ENCODE peak calls at places on chromosomes 7 and 10, in seven cellular contexts. One of them, this sample, is unnamed.

GRCh38 chr10:113882240-113882639 is 27.8 kb downstream of the NHLRC2 start:
- DNase-seq in head of caudate nucleus: no peak
- DNase-seq in stimulated activated CD4-positive, alpha-beta T cell treated with anti-CD3 and anti-CD28 coated beads, Interleukin-4, amount 100 ng/mL, for 48 hours: no peak
- DNase-seq in activated effector memory CD4-positive, alpha-beta T cell treated with Interleukin-2 at 50 U/mL for 16 hours: no peak
- DNase-seq in thoracic aorta: no peak
- DNase-seq in astrocyte: no peak
- DNase-seq in activated naive CD4-positive, alpha-beta T cell treated with anti-CD3 and anti-CD28 coated beads, Interleukin-2, amount 50 U/mL, for 16 hours: no peak
- DNase-seq in this sample: no peak

GRCh38 chr7:114903131-114903530 is 18.8 kb upstream of the MDFIC start:
- DNase-seq in thoracic aorta: no peak
- DNase-seq in activated effector memory CD4-positive, alpha-beta T cell treated with Interleukin-2 at 50 U/mL for 16 hours: no peak
- DNase-seq in stimulated activated CD4-positive, alpha-beta T cell treated with anti-CD3 and anti-CD28 coated beads, Interleukin-4, amount 100 ng/mL, for 48 hours: no peak
- DNase-seq in astrocyte: no peak
- DNase-seq in head of caudate nucleus: no peak
- DNase-seq in activated naive CD4-positive, alpha-beta T cell treated with anti-CD3 and anti-CD28 coated beads, Interleukin-2, amount 50 U/mL, for 16 hours: no peak
- DNase-seq in this sample: no peak

GRCh38 chr10:99328579-99329237 is 448 bp upstream of the CNNM1 start:
- DNase-seq in activated effector memory CD4-positive, alpha-beta T cell treated with Interleukin-2 at 50 U/mL for 16 hours: no peak
- DNase-seq in activated naive CD4-positive, alpha-beta T cell treated with anti-CD3 and anti-CD28 coated beads, Interleukin-2, amount 50 U/mL, for 16 hours: no peak
- DNase-seq in thoracic aorta: no peak
- DNase-seq in stimulated activated CD4-positive, alpha-beta T cell treated with anti-CD3 and anti-CD28 coated beads, Interleukin-4, amount 100 ng/mL, for 48 hours: no peak
- DNase-seq in astrocyte: no peak
- DNase-seq in head of caudate nucleus: peak; percentile 72
- DNase-seq in this sample: no peak

GRCh38 chr10:77620731-77621130 is 16.9 kb downstream of the KCNMA1 start:
- DNase-seq in astrocyte: no peak
- DNase-seq in head of caudate nucleus: no peak
- DNase-seq in activated naive CD4-positive, alpha-beta T cell treated with anti-CD3 and anti-CD28 coated beads, Interleukin-2, amount 50 U/mL, for 16 hours: no peak
- DNase-seq in activated effector memory CD4-positive, alpha-beta T cell treated with Interleukin-2 at 50 U/mL for 16 hours: no peak
- DNase-seq in stimulated activated CD4-positive, alpha-beta T cell treated with anti-CD3 and anti-CD28 coated beads, Interleukin-4, amount 100 ng/mL, for 48 hours: no peak
- DNase-seq in thoracic aorta: no peak
- DNase-seq in this sample: no peak

GRCh38 chr10:104880655-104881222 is 239.6 kb downstream of the SORCS3 start:
- DNase-seq in thoracic aorta: no peak
- DNase-seq in stimulated activated CD4-positive, alpha-beta T cell treated with anti-CD3 and anti-CD28 coated beads, Interleukin-4, amount 100 ng/mL, for 48 hours: no peak
- DNase-seq in astrocyte: no peak
- DNase-seq in head of caudate nucleus: no peak
- DNase-seq in activated effector memory CD4-positive, alpha-beta T cell treated with Interleukin-2 at 50 U/mL for 16 hours: no peak
- DNase-seq in activated naive CD4-positive, alpha-beta T cell treated with anti-CD3 and anti-CD28 coated beads, Interleukin-2, amount 50 U/mL, for 16 hours: no peak
- DNase-seq in this sample: no peak

GRCh38 chr10:50576245-50576815 is 47.4 kb downstream of the SGMS1 start:
- DNase-seq in activated naive CD4-positive, alpha-beta T cell treated with anti-CD3 and anti-CD28 coated beads, Interleukin-2, amount 50 U/mL, for 16 hours: no peak
- DNase-seq in activated effector memory CD4-positive, alpha-beta T cell treated with Interleukin-2 at 50 U/mL for 16 hours: no peak
- DNase-seq in stimulated activated CD4-positive, alpha-beta T cell treated with anti-CD3 and anti-CD28 coated beads, Interleukin-4, amount 100 ng/mL, for 48 hours: no peak
- DNase-seq in thoracic aorta: no peak
- DNase-seq in head of caudate nucleus: peak; percentile 84
- DNase-seq in astrocyte: no peak
- DNase-seq in this sample: no peak

GRCh38 chr10:1212571-1213141 is 156.5 kb downstream of the WDR37 start:
- DNase-seq in head of caudate nucleus: peak; percentile 6
- DNase-seq in activated naive CD4-positive, alpha-beta T cell treated with anti-CD3 and anti-CD28 coated beads, Interleukin-2, amount 50 U/mL, for 16 hours: no peak
- DNase-seq in thoracic aorta: no peak
- DNase-seq in stimulated activated CD4-positive, alpha-beta T cell treated with anti-CD3 and anti-CD28 coated beads, Interleukin-4, amount 100 ng/mL, for 48 hours: no peak
- DNase-seq in astrocyte: no peak
- DNase-seq in activated effector memory CD4-positive, alpha-beta T cell treated with Interleukin-2 at 50 U/mL for 16 hours: no peak
- DNase-seq in this sample: no peak

GRCh38 chr7:47581442-47581820 is 480 bp downstream of the TNS3 start:
- DNase-seq in stimulated activated CD4-positive, alpha-beta T cell treated with anti-CD3 and anti-CD28 coated beads, Interleukin-4, amount 100 ng/mL, for 48 hours: no peak
- DNase-seq in thoracic aorta: no peak
- DNase-seq in astrocyte: no peak
- DNase-seq in activated effector memory CD4-positive, alpha-beta T cell treated with Interleukin-2 at 50 U/mL for 16 hours: no peak
- DNase-seq in activated naive CD4-positive, alpha-beta T cell treated with anti-CD3 and anti-CD28 coated beads, Interleukin-2, amount 50 U/mL, for 16 hours: no peak
- DNase-seq in head of caudate nucleus: no peak
- DNase-seq in this sample: no peak

GRCh38 chr10:81600185-81600584 is 274.8 kb upstream of the NRG3 start:
- DNase-seq in stimulated activated CD4-positive, alpha-beta T cell treated with anti-CD3 and anti-CD28 coated beads, Interleukin-4, amount 100 ng/mL, for 48 hours: no peak
- DNase-seq in activated effector memory CD4-positive, alpha-beta T cell treated with Interleukin-2 at 50 U/mL for 16 hours: no peak
- DNase-seq in activated naive CD4-positive, alpha-beta T cell treated with anti-CD3 and anti-CD28 coated beads, Interleukin-2, amount 50 U/mL, for 16 hours: no peak
- DNase-seq in astrocyte: peak; percentile 23
- DNase-seq in thoracic aorta: no peak
- DNase-seq in head of caudate nucleus: no peak
- DNase-seq in this sample: no peak

GRCh38 chr7:149524399-149524798 is 26.8 kb upstream of the ZNF746 start:
- DNase-seq in astrocyte: no peak
- DNase-seq in thoracic aorta: no peak
- DNase-seq in activated effector memory CD4-positive, alpha-beta T cell treated with Interleukin-2 at 50 U/mL for 16 hours: no peak
- DNase-seq in activated naive CD4-positive, alpha-beta T cell treated with anti-CD3 and anti-CD28 coated beads, Interleukin-2, amount 50 U/mL, for 16 hours: no peak
- DNase-seq in stimulated activated CD4-positive, alpha-beta T cell treated with anti-CD3 and anti-CD28 coated beads, Interleukin-4, amount 100 ng/mL, for 48 hours: no peak
- DNase-seq in head of caudate nucleus: no peak
- DNase-seq in this sample: no peak

GRCh38 chr10:112873541-112873940 is 76.5 kb upstream of the TCF7L2 start:
- DNase-seq in astrocyte: no peak
- DNase-seq in activated effector memory CD4-positive, alpha-beta T cell treated with Interleukin-2 at 50 U/mL for 16 hours: no peak
- DNase-seq in thoracic aorta: no peak
- DNase-seq in head of caudate nucleus: no peak
- DNase-seq in stimulated activated CD4-positive, alpha-beta T cell treated with anti-CD3 and anti-CD28 coated beads, Interleukin-4, amount 100 ng/mL, for 48 hours: no peak
- DNase-seq in activated naive CD4-positive, alpha-beta T cell treated with anti-CD3 and anti-CD28 coated beads, Interleukin-2, amount 50 U/mL, for 16 hours: no peak
- DNase-seq in this sample: no peak

GRCh38 chr10:77571490-77571889 is 66.1 kb downstream of the KCNMA1 start:
- DNase-seq in stimulated activated CD4-positive, alpha-beta T cell treated with anti-CD3 and anti-CD28 coated beads, Interleukin-4, amount 100 ng/mL, for 48 hours: no peak
- DNase-seq in activated effector memory CD4-positive, alpha-beta T cell treated with Interleukin-2 at 50 U/mL for 16 hours: no peak
- DNase-seq in astrocyte: no peak
- DNase-seq in activated naive CD4-positive, alpha-beta T cell treated with anti-CD3 and anti-CD28 coated beads, Interleukin-2, amount 50 U/mL, for 16 hours: no peak
- DNase-seq in head of caudate nucleus: no peak
- DNase-seq in thoracic aorta: no peak
- DNase-seq in this sample: no peak

GRCh38 chr10:42867571-42867970 is 85.0 kb downstream of the BMS1 start:
- DNase-seq in stimulated activated CD4-positive, alpha-beta T cell treated with anti-CD3 and anti-CD28 coated beads, Interleukin-4, amount 100 ng/mL, for 48 hours: no peak
- DNase-seq in astrocyte: no peak
- DNase-seq in thoracic aorta: no peak
- DNase-seq in activated effector memory CD4-positive, alpha-beta T cell treated with Interleukin-2 at 50 U/mL for 16 hours: no peak
- DNase-seq in head of caudate nucleus: no peak
- DNase-seq in activated naive CD4-positive, alpha-beta T cell treated with anti-CD3 and anti-CD28 coated beads, Interleukin-2, amount 50 U/mL, for 16 hours: no peak
- DNase-seq in this sample: no peak

GRCh38 chr10:112678581-112678980 is 231.6 kb downstream of the VTI1A start:
- DNase-seq in activated effector memory CD4-positive, alpha-beta T cell treated with Interleukin-2 at 50 U/mL for 16 hours: no peak
- DNase-seq in activated naive CD4-positive, alpha-beta T cell treated with anti-CD3 and anti-CD28 coated beads, Interleukin-2, amount 50 U/mL, for 16 hours: no peak
- DNase-seq in thoracic aorta: no peak
- DNase-seq in head of caudate nucleus: peak; percentile 4
- DNase-seq in astrocyte: no peak
- DNase-seq in stimulated activated CD4-positive, alpha-beta T cell treated with anti-CD3 and anti-CD28 coated beads, Interleukin-4, amount 100 ng/mL, for 48 hours: no peak
- DNase-seq in this sample: no peak

GRCh38 chr7:17147409-17147808 is 151.0 kb upstream of the AHR start:
- DNase-seq in head of caudate nucleus: no peak
- DNase-seq in activated effector memory CD4-positive, alpha-beta T cell treated with Interleukin-2 at 50 U/mL for 16 hours: no peak
- DNase-seq in thoracic aorta: no peak
- DNase-seq in stimulated activated CD4-positive, alpha-beta T cell treated with anti-CD3 and anti-CD28 coated beads, Interleukin-4, amount 100 ng/mL, for 48 hours: no peak
- DNase-seq in astrocyte: no peak
- DNase-seq in activated naive CD4-positive, alpha-beta T cell treated with anti-CD3 and anti-CD28 coated beads, Interleukin-2, amount 50 U/mL, for 16 hours: no peak
- DNase-seq in this sample: no peak

GRCh38 chr7:159271795-159272194 is 127.1 kb upstream of the VIPR2 start:
- DNase-seq in astrocyte: no peak
- DNase-seq in thoracic aorta: no peak
- DNase-seq in stimulated activated CD4-positive, alpha-beta T cell treated with anti-CD3 and anti-CD28 coated beads, Interleukin-4, amount 100 ng/mL, for 48 hours: no peak
- DNase-seq in activated effector memory CD4-positive, alpha-beta T cell treated with Interleukin-2 at 50 U/mL for 16 hours: no peak
- DNase-seq in activated naive CD4-positive, alpha-beta T cell treated with anti-CD3 and anti-CD28 coated beads, Interleukin-2, amount 50 U/mL, for 16 hours: no peak
- DNase-seq in head of caudate nucleus: no peak
- DNase-seq in this sample: no peak

GRCh38 chr10:125209591-125210373 is 49.4 kb upstream of the CTBP2 start:
- DNase-seq in astrocyte: peak; percentile 58
- DNase-seq in stimulated activated CD4-positive, alpha-beta T cell treated with anti-CD3 and anti-CD28 coated beads, Interleukin-4, amount 100 ng/mL, for 48 hours: no peak
- DNase-seq in activated naive CD4-positive, alpha-beta T cell treated with anti-CD3 and anti-CD28 coated beads, Interleukin-2, amount 50 U/mL, for 16 hours: no peak
- DNase-seq in thoracic aorta: no peak
- DNase-seq in activated effector memory CD4-positive, alpha-beta T cell treated with Interleukin-2 at 50 U/mL for 16 hours: no peak
- DNase-seq in head of caudate nucleus: peak; percentile 30
- DNase-seq in this sample: no peak

GRCh38 chr10:31467791-31468535 is 148.9 kb downstream of the ZEB1 start:
- DNase-seq in stimulated activated CD4-positive, alpha-beta T cell treated with anti-CD3 and anti-CD28 coated beads, Interleukin-4, amount 100 ng/mL, for 48 hours: no peak
- DNase-seq in astrocyte: peak; percentile 10
- DNase-seq in thoracic aorta: no peak
- DNase-seq in head of caudate nucleus: no peak
- DNase-seq in activated effector memory CD4-positive, alpha-beta T cell treated with Interleukin-2 at 50 U/mL for 16 hours: no peak
- DNase-seq in activated naive CD4-positive, alpha-beta T cell treated with anti-CD3 and anti-CD28 coated beads, Interleukin-2, amount 50 U/mL, for 16 hours: no peak
- DNase-seq in this sample: no peak

GRCh38 chr7:14380881-14381280 is 391.4 kb upstream of the ETV1 start:
- DNase-seq in stimulated activated CD4-positive, alpha-beta T cell treated with anti-CD3 and anti-CD28 coated beads, Interleukin-4, amount 100 ng/mL, for 48 hours: no peak
- DNase-seq in activated effector memory CD4-positive, alpha-beta T cell treated with Interleukin-2 at 50 U/mL for 16 hours: no peak
- DNase-seq in thoracic aorta: no peak
- DNase-seq in astrocyte: no peak
- DNase-seq in head of caudate nucleus: no peak
- DNase-seq in activated naive CD4-positive, alpha-beta T cell treated with anti-CD3 and anti-CD28 coated beads, Interleukin-2, amount 50 U/mL, for 16 hours: no peak
- DNase-seq in this sample: no peak